ENCODE peak calls at places on chromosomes 2 and 18, in eight cellular contexts. H, C, X, Y, P, V, A and L are unnamed samples.

GRCh38 chr2:94984964-94985575 is 40.4 kb upstream of the MAL start:
- DNase-seq in H (no peak), C (no peak), X (peak), P (no peak), Y (no peak), V (no peak), A (no peak), L (no peak)

GRCh38 chr18:79511271-79511670 is 115.5 kb downstream of the NFATC1 start:
- DNase-seq in C (no peak), A (no peak), V (no peak), P (no peak), X (no peak), Y (no peak), H (peak), L (no peak)

GRCh38 chr2:83081835-83082522 is 1377.1 kb downstream of the SUCLG1 start:
- DNase-seq in C (no peak), H (no peak), X (no peak), P (peak), Y (peak), A (peak), V (no peak), L (no peak)

GRCh38 chr2:209553913-209554312 is 130.1 kb downstream of the MAP2 start:
- DNase-seq in X (no peak), P (no peak), Y (no peak), V (no peak), C (no peak), A (no peak), H (no peak), L (no peak)

GRCh38 chr2:21317131-21317530 is 193.4 kb downstream of the TDRD15 start:
- DNase-seq in X (no peak), V (peak), H (peak), Y (no peak), A (no peak), P (peak), C (no peak), L (peak)

GRCh38 chr2:197108758-197109157 is 182.3 kb upstream of the PGAP1 start:
- DNase-seq in A (no peak), P (peak), H (peak), X (no peak), C (no peak), V (peak), Y (peak), L (peak)

GRCh38 chr2:216633616-216634316 is 546 bp downstream of the IGFBP2 start:
- DNase-seq in A (peak), P (peak), C (no peak), V (peak), X (no peak), Y (no peak), H (peak), L (no peak)

GRCh38 chr18:58041633-58042032 is 2.4 kb upstream of the NEDD4L start:
- DNase-seq in C (no peak), Y (no peak), V (no peak), A (no peak), X (no peak), H (no peak), P (no peak), L (no peak)

GRCh38 chr2:186690796-186691195 is 3.1 kb upstream of the FAM171B start:
- DNase-seq in A (no peak), H (no peak), Y (no peak), X (no peak), C (no peak), V (no peak), P (no peak), L (no peak)

GRCh38 chr2:80070587-80070986 is 234.0 kb downstream of the LRRTM1 start:
- DNase-seq in Y (no peak), P (no peak), X (no peak), C (no peak), V (no peak), H (no peak), A (no peak), L (no peak)

GRCh38 chr2:12177052-12177994 is 430.9 kb downstream of the LPIN1 start:
- DNase-seq in Y (peak), A (peak), V (peak), P (peak), H (peak), X (peak), C (no peak), L (peak)

GRCh38 chr2:15651367-15651727 is 59.7 kb downstream of the DDX1 start:
- DNase-seq in Y (no peak), X (no peak), P (no peak), A (no peak), H (no peak), V (no peak), C (no peak), L (no peak)

GRCh38 chr18:42730272-42730671 is 385.2 kb downstream of the RIT2 start:
- DNase-seq in H (no peak), V (no peak), A (no peak), C (no peak), X (no peak), Y (no peak), P (no peak), L (no peak)